ENCODE peak calls at places on chromosome 16, in five cellular contexts. One of them, this sample, is unnamed.

GRCh38 chr16:50067290-50067853 is 1.6 kb downstream of the HEATR3 start:
- DNase-seq in heart right ventricle: no peak
- DNase-seq in ascending aorta: no peak
- DNase-seq in PC-9: no peak
- DNase-seq in endothelial cell of umbilical vein: peak; percentile 73
- DNase-seq in this sample: no peak

GRCh38 chr16:4093495-4094137 is 22.6 kb downstream of the ADCY9 start:
- DNase-seq in ascending aorta: peak; percentile 87
- DNase-seq in heart right ventricle: peak; percentile 34
- DNase-seq in PC-9: no peak
- DNase-seq in endothelial cell of umbilical vein: no peak
- DNase-seq in this sample: no peak

GRCh38 chr16:52545157-52545543 is 1.8 kb downstream of the TOX3 start:
- DNase-seq in PC-9: no peak
- DNase-seq in heart right ventricle: no peak
- DNase-seq in ascending aorta: no peak
- DNase-seq in endothelial cell of umbilical vein: no peak
- DNase-seq in this sample: no peak

GRCh38 chr16:59573528-59574271 is 839.6 kb upstream of the GOT2 start:
- DNase-seq in endothelial cell of umbilical vein: no peak
- DNase-seq in PC-9: no peak
- DNase-seq in ascending aorta: no peak
- DNase-seq in heart right ventricle: no peak
- DNase-seq in this sample: no peak

GRCh38 chr16:88951501-88951900 is 25.5 kb downstream of the CBFA2T3 start:
- DNase-seq in ascending aorta: no peak
- DNase-seq in heart right ventricle: peak; percentile 9
- DNase-seq in PC-9: no peak
- DNase-seq in endothelial cell of umbilical vein: no peak
- DNase-seq in this sample: no peak

GRCh38 chr16:17342031-17342430 is 128.7 kb downstream of the XYLT1 start:
- DNase-seq in PC-9: no peak
- DNase-seq in ascending aorta: no peak
- DNase-seq in endothelial cell of umbilical vein: no peak
- DNase-seq in heart right ventricle: no peak
- DNase-seq in this sample: no peak

GRCh38 chr16:84040823-84041391 is 1.7 kb downstream of the SLC38A8 start:
- DNase-seq in PC-9: no peak
- DNase-seq in endothelial cell of umbilical vein: no peak
- DNase-seq in ascending aorta: no peak
- DNase-seq in heart right ventricle: no peak
- DNase-seq in this sample: peak; percentile 45

GRCh38 chr16:71781741-71782140 is 26.9 kb downstream of the AP1G1 start:
- DNase-seq in heart right ventricle: no peak
- DNase-seq in endothelial cell of umbilical vein: no peak
- DNase-seq in PC-9: peak; percentile 72
- DNase-seq in ascending aorta: no peak
- DNase-seq in this sample: no peak

GRCh38 chr16:12124742-12125141 is 148.2 kb downstream of the SNX29 start:
- DNase-seq in endothelial cell of umbilical vein: no peak
- DNase-seq in ascending aorta: no peak
- DNase-seq in heart right ventricle: no peak
- DNase-seq in PC-9: no peak
- DNase-seq in this sample: no peak

GRCh38 chr16:81831722-81832126 is 52.6 kb downstream of the PLCG2 start:
- DNase-seq in heart right ventricle: peak; percentile 37
- DNase-seq in PC-9: no peak
- DNase-seq in endothelial cell of umbilical vein: no peak
- DNase-seq in ascending aorta: peak; percentile 74
- DNase-seq in this sample: no peak

GRCh38 chr16:17301593-17302135 is 169.1 kb downstream of the XYLT1 start:
- DNase-seq in endothelial cell of umbilical vein: no peak
- DNase-seq in ascending aorta: no peak
- DNase-seq in PC-9: no peak
- DNase-seq in heart right ventricle: no peak
- DNase-seq in this sample: no peak

GRCh38 chr16:89507834-89508590 is at the start of gene SPG7:
- DNase-seq in PC-9: peak; percentile 64
- DNase-seq in endothelial cell of umbilical vein: peak; percentile 91
- DNase-seq in heart right ventricle: peak; percentile 90
- DNase-seq in ascending aorta: peak; percentile 87
- DNase-seq in this sample: no peak

GRCh38 chr16:64305663-64306062 is 816.2 kb downstream of the CDH11 start:
- DNase-seq in PC-9: no peak
- DNase-seq in ascending aorta: no peak
- DNase-seq in heart right ventricle: no peak
- DNase-seq in endothelial cell of umbilical vein: no peak
- DNase-seq in this sample: no peak

GRCh38 chr16:9183682-9184353 is 92.4 kb downstream of the HAPSTR1 start:
- DNase-seq in endothelial cell of umbilical vein: no peak
- DNase-seq in ascending aorta: no peak
- DNase-seq in heart right ventricle: no peak
- DNase-seq in PC-9: no peak
- DNase-seq in this sample: no peak

GRCh38 chr16:67246081-67246944 is 968 bp downstream of the FHOD1 start:
- DNase-seq in ascending aorta: peak; percentile 87
- DNase-seq in endothelial cell of umbilical vein: peak; percentile 82
- DNase-seq in PC-9: peak; percentile 87
- DNase-seq in heart right ventricle: peak; percentile 84
- DNase-seq in this sample: peak; percentile 50

GRCh38 chr16:12113581-12114375 is 137.2 kb downstream of the SNX29 start:
- DNase-seq in heart right ventricle: no peak
- DNase-seq in PC-9: no peak
- DNase-seq in ascending aorta: no peak
- DNase-seq in endothelial cell of umbilical vein: no peak
- DNase-seq in this sample: no peak

GRCh38 chr16:56469748-56470147 is 18.4 kb downstream of the OGFOD1 start:
- DNase-seq in heart right ventricle: no peak
- DNase-seq in endothelial cell of umbilical vein: no peak
- DNase-seq in PC-9: peak; percentile 50
- DNase-seq in ascending aorta: no peak
- DNase-seq in this sample: no peak

GRCh38 chr16:15041260-15042011 is 14.4 kb downstream of the NTAN1 start:
- DNase-seq in endothelial cell of umbilical vein: no peak
- DNase-seq in PC-9: no peak
- DNase-seq in heart right ventricle: peak; percentile 82
- DNase-seq in ascending aorta: peak; percentile 89
- DNase-seq in this sample: no peak

GRCh38 chr16:56632848-56633365 is 448 bp downstream of the MT1M start:
- DNase-seq in PC-9: no peak
- DNase-seq in ascending aorta: no peak
- DNase-seq in endothelial cell of umbilical vein: no peak
- DNase-seq in heart right ventricle: no peak
- DNase-seq in this sample: no peak

GRCh38 chr16:58487566-58488351 is 12.2 kb upstream of the NDRG4 start:
- DNase-seq in ascending aorta: peak; percentile 83
- DNase-seq in endothelial cell of umbilical vein: peak; percentile 75
- DNase-seq in PC-9: peak; percentile 58
- DNase-seq in heart right ventricle: peak; percentile 91
- DNase-seq in this sample: no peak

GRCh38 chr16:66003196-66003595 is 363.3 kb upstream of the CDH5 start:
- DNase-seq in ascending aorta: no peak
- DNase-seq in heart right ventricle: no peak
- DNase-seq in PC-9: no peak
- DNase-seq in endothelial cell of umbilical vein: no peak
- DNase-seq in this sample: no peak

GRCh38 chr16:2122429-2122828 is 13.3 kb downstream of the PKD1 start:
- DNase-seq in endothelial cell of umbilical vein: no peak
- DNase-seq in heart right ventricle: no peak
- DNase-seq in ascending aorta: no peak
- DNase-seq in PC-9: no peak
- DNase-seq in this sample: no peak
- H3K4me3 ChIP-seq in endothelial cell of umbilical vein: no peak overlapping the region
- H3K4me3 ChIP-seq in heart right ventricle: no peak overlapping the region
- H3K4me3 ChIP-seq in ascending aorta: peak overlapping the region; percentile 62
- H3K4me3 ChIP-seq in PC-9: no peak overlapping the region
- H3K4me3 ChIP-seq in this sample: no peak overlapping the region

DNA sequence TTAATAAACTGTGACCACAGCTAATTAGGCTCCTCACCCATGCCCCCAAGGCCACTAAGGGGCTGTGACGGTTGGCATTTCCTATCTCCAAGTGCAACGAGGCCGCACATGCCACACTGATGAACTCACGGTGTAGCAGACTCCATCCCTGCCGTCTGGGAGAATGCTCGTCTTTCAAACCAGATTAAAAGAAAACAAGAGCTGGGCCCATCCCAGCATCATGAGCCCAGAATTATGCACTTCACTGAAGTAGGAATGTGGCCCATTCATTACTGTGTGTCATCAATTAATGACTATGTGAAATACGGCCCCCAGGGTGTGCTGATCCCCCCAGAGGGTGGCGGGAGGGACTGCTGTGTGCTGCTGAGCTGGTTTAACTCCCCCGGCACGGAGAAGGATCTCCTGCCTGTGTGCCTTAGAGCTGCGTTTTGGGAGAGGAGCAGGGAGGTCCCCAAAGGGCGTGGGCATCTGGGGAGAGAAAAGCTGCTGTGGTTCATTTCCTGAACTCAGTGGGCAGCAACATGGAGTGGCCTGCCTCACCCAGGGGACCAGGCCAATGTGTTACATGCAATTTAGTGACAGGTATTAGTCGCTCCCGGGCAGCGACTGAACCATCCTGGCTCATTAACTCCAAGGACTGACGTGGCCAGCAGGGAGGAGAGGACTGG is 194.5 kb downstream of the FOXL1 start:
- DNase-seq in ascending aorta: no peak
- DNase-seq in heart right ventricle: no peak
- DNase-seq in PC-9: no peak
- DNase-seq in endothelial cell of umbilical vein: no peak
- DNase-seq in this sample: peak; percentile 59
- H3K27me3 ChIP-seq in ascending aorta: no peaks in the 10 kb centered on the region
- H3K27me3 ChIP-seq in heart right ventricle: peaks cover 49% of the 10 kb centered on the region
- H3K27me3 ChIP-seq in PC-9: peaks cover 95% of the 10 kb centered on the region
- H3K27me3 ChIP-seq in endothelial cell of umbilical vein: peaks cover 4% of the 10 kb centered on the region
- H3K27me3 ChIP-seq in this sample: peaks cover 1% of the 10 kb centered on the region

GRCh38 chr16:20271893-20272292 is 55.4 kb downstream of the GP2 start:
- DNase-seq in heart right ventricle: no peak
- DNase-seq in PC-9: no peak
- DNase-seq in ascending aorta: no peak
- DNase-seq in endothelial cell of umbilical vein: no peak
- DNase-seq in this sample: no peak
- TF ChIP-seq CTCF in heart right ventricle: no peak
- TF ChIP-seq CTCF in PC-9: no peak
- TF ChIP-seq CTCF in ascending aorta: no peak
- TF ChIP-seq CTCF in endothelial cell of umbilical vein: no peak
- TF ChIP-seq CTCF in this sample: no peak

GRCh38 chr16:1998852-1999801 is 9.4 kb downstream of the SYNGR3 start:
- DNase-seq in endothelial cell of umbilical vein: no peak
- DNase-seq in heart right ventricle: no peak
- DNase-seq in ascending aorta: no peak
- DNase-seq in PC-9: no peak
- DNase-seq in this sample: no peak
- H3K4me3 ChIP-seq in endothelial cell of umbilical vein: no peak overlapping the region
- H3K4me3 ChIP-seq in heart right ventricle: no peak overlapping the region
- H3K4me3 ChIP-seq in ascending aorta: no peak overlapping the region
- H3K4me3 ChIP-seq in PC-9: no peak overlapping the region
- H3K4me3 ChIP-seq in this sample: no peak overlapping the region

DNA sequence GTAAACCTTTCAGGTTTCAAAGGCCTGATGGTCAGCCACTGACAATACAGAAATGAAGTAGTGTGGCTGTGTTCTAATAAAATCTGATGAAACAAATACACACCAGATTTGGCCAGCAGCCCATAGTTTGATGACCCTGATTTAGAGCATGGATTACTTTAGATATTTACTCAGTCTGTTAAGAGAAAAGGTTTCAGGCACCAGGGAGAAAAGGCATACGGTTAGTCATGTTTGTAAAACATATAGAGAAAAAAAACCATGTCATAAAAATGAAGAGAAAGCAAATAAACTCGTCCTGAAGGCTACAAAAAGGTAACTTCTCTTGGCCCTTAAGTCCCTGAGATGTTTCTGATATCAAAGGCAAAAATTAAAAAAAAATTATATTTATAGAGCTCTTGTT is 112.1 kb downstream of the ADAMTS18 start:
- DNase-seq in ascending aorta: no peak
- DNase-seq in heart right ventricle: no peak
- DNase-seq in endothelial cell of umbilical vein: no peak
- DNase-seq in PC-9: no peak
- DNase-seq in this sample: no peak
- H3K27me3 ChIP-seq in ascending aorta: no peaks in the 10 kb centered on the region
- H3K27me3 ChIP-seq in heart right ventricle: no peaks in the 10 kb centered on the region
- H3K27me3 ChIP-seq in endothelial cell of umbilical vein: no peaks in the 10 kb centered on the region
- H3K27me3 ChIP-seq in PC-9: no peaks in the 10 kb centered on the region
- H3K27me3 ChIP-seq in this sample: peaks cover 1% of the 10 kb centered on the region

DNA sequence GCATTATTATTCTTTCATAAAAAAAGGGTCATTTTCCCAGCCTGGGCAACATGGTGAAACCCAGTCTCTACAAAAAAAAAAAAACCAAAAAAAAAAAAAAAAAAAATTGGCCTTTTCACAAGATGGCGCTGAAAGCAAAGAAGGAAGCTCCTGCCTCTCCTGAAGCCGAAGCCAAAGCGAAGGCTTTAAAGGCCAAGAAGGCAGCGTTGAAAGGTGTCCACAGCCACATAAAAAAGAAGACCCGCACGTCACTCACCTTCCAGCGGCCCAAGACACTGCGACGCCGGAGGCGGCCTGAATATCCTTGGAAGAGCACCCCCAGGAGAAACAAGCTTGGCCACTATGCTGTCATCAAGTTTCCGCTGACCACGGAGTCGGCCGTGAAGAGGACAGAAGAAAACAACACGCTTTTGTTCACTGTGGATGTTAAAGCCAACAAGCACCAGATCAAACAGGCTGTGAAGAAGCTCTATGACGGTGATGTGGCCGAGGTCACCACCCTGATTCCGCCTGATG is 4.9 kb upstream of the PGAP6 start:
- DNase-seq in ascending aorta: peak; percentile 56
- DNase-seq in PC-9: no peak
- DNase-seq in heart right ventricle: no peak
- DNase-seq in endothelial cell of umbilical vein: no peak
- DNase-seq in this sample: no peak
- TF ChIP-seq CTCF in ascending aorta: no peak
- TF ChIP-seq CTCF in PC-9: no peak
- TF ChIP-seq CTCF in heart right ventricle: no peak
- TF ChIP-seq CTCF in endothelial cell of umbilical vein: no peak
- TF ChIP-seq CTCF in this sample: no peak

GRCh38 chr16:70736454-70737376 is 50.9 kb upstream of the MTSS2 start:
- DNase-seq in endothelial cell of umbilical vein: no peak
- DNase-seq in PC-9: no peak
- DNase-seq in heart right ventricle: no peak
- DNase-seq in ascending aorta: no peak
- DNase-seq in this sample: no peak

GRCh38 chr16:70739389-70739788 is 53.5 kb upstream of the MTSS2 start:
- DNase-seq in heart right ventricle: no peak
- DNase-seq in ascending aorta: no peak
- DNase-seq in endothelial cell of umbilical vein: no peak
- DNase-seq in PC-9: no peak
- DNase-seq in this sample: no peak

GRCh38 chr16:70738083-70738977 is 52.5 kb upstream of the MTSS2 start:
- DNase-seq in endothelial cell of umbilical vein: peak; percentile 58
- DNase-seq in heart right ventricle: peak; percentile 72
- DNase-seq in PC-9: no peak
- DNase-seq in ascending aorta: peak; percentile 80
- DNase-seq in this sample: no peak

GRCh38 chr16:70735141-70735979 is 49.5 kb upstream of the MTSS2 start:
- DNase-seq in endothelial cell of umbilical vein: no peak
- DNase-seq in heart right ventricle: no peak
- DNase-seq in PC-9: no peak
- DNase-seq in ascending aorta: no peak
- DNase-seq in this sample: peak; percentile 84

GRCh38 chr16:70737377-70738082 is 51.7 kb upstream of the MTSS2 start:
- DNase-seq in heart right ventricle: peak; percentile 76
- DNase-seq in endothelial cell of umbilical vein: no peak
- DNase-seq in ascending aorta: peak; percentile 85
- DNase-seq in PC-9: no peak
- DNase-seq in this sample: peak; percentile 97
- H3K4me3 ChIP-seq in heart right ventricle: no peak overlapping the region
- H3K4me3 ChIP-seq in endothelial cell of umbilical vein: no peak overlapping the region
- H3K4me3 ChIP-seq in ascending aorta: no peak overlapping the region
- H3K4me3 ChIP-seq in PC-9: no peak overlapping the region
- H3K4me3 ChIP-seq in this sample: no peak overlapping the region

This sample was measured in BJ.